ENCODE peak calls at places on chromosomes 13 and 19, in eight cellular contexts. N is fibroblast of lung, M is endodermal cell, T is mammary epithelial cell, E is transverse colon, W is Panc1, R is uterus, L is body of pancreas. B is an unnamed sample.

GRCh38 chr19:12112701-12113100 is 27.4 kb downstream of the ZNF20 start:
- DNase-seq in N (no peak), M (no peak), T (no peak), E (no peak), W (no peak), R (no peak), L (no peak), B (no peak)

GRCh38 chr19:32537626-32538025 is 43.4 kb upstream of the PDCD5 start:
- DNase-seq in N (no peak), M (no peak), T (no peak), E (no peak), W (no peak), R (no peak), L (no peak), B (no peak)

GRCh38 chr13:21453352-21454089 is 5.6 kb downstream of the ZDHHC20 start:
- DNase-seq in N (peak; percentile 77), M (no peak), T (no peak), E (no peak), W (no peak), R (no peak), L (no peak), B (no peak)

GRCh38 chr13:32135655-32136054 is 104.1 kb downstream of the FRY start:
- DNase-seq in N (peak; percentile 40), M (no peak), T (peak; percentile 30), E (no peak), W (no peak), R (no peak), L (no peak), B (no peak)

GRCh38 chr13:49214917-49215376 is 5.2 kb upstream of the MLNR start:
- DNase-seq in N (no peak), M (peak; percentile 78), T (no peak), E (peak; percentile 45), W (no peak), R (no peak), L (peak; percentile 39), B (no peak)

GRCh38 chr19:44746946-44747738 is 1.4 kb upstream of the BCL3 start:
- DNase-seq in N (peak; percentile 96), M (peak; percentile 93), T (peak; percentile 98), E (peak; percentile 97), W (peak; percentile 69), R (peak; percentile 97), L (peak; percentile 92), B (peak; percentile 89)

GRCh38 chr19:20840371-20840770 is 64.3 kb downstream of the ZNF66 start:
- DNase-seq in N (no peak), M (no peak), T (peak; percentile 65), E (no peak), W (no peak), R (no peak), L (no peak), B (no peak)

GRCh38 chr13:92716749-92717148 is 509.9 kb upstream of the GPC6 start:
- DNase-seq in N (peak; percentile 67), M (no peak), T (peak; percentile 2), E (no peak), W (no peak), R (no peak), L (no peak), B (no peak)

GRCh38 chr19:30664358-30665058 is 292.3 kb downstream of the ZNF536 start:
- DNase-seq in N (peak; percentile 24), M (peak; percentile 69), T (peak; percentile 30), E (no peak), W (no peak), R (no peak), L (peak; percentile 91), B (no peak)

GRCh38 chr19:16293133-16294085 is 31.2 kb upstream of the KLF2 start:
- DNase-seq in N (peak; percentile 98), M (no peak), T (no peak), E (peak; percentile 66), W (no peak), R (peak; percentile 93), L (peak; percentile 63), B (peak; percentile 93)

GRCh38 chr19:51607077-51607476 is 23.1 kb downstream of the SIGLEC5 start:
- DNase-seq in N (no peak), M (no peak), T (no peak), E (peak; percentile 66), W (no peak), R (no peak), L (no peak), B (no peak)

GRCh38 chr13:31119966-31120733 is 41.6 kb downstream of the HSPH1 start:
- DNase-seq in N (peak; percentile 28), M (no peak), T (no peak), E (no peak), W (no peak), R (no peak), L (no peak), B (no peak)

GRCh38 chr13:24386816-24387708 is 77.7 kb downstream of the C1QTNF9 start:
- DNase-seq in N (no peak), M (no peak), T (no peak), E (no peak), W (no peak), R (no peak), L (no peak), B (no peak)

GRCh38 chr13:77779461-77780272 is 82.2 kb downstream of the SLAIN1 start:
- DNase-seq in N (peak; percentile 88), M (peak; percentile 60), T (peak; percentile 22), E (peak; percentile 11), W (peak; percentile 8), R (no peak), L (peak; percentile 34), B (no peak)

GRCh38 chr19:55640577-55641375 is at the start of gene ZNF580:
- DNase-seq in N (peak; percentile 80), M (peak; percentile 86), T (peak; percentile 74), E (peak; percentile 68), W (no peak), R (peak; percentile 72), L (peak; percentile 69), B (no peak)

GRCh38 chr19:47749326-47749725 is 4.0 kb downstream of the NOP53 start:
- DNase-seq in N (no peak), M (no peak), T (no peak), E (no peak), W (no peak), R (no peak), L (no peak), B (no peak)

GRCh38 chr13:44052843-44053607 is 173.3 kb downstream of the LACC1 start:
- DNase-seq in N (peak; percentile 53), M (peak; percentile 76), T (no peak), E (peak; percentile 17), W (no peak), R (peak; percentile 39), L (no peak), B (peak; percentile 67)

GRCh38 chr13:19587635-19588300 is 26.4 kb upstream of the TPTE2 start:
- DNase-seq in N (peak; percentile 58), M (peak; percentile 50), T (peak; percentile 35), E (no peak), W (peak; percentile 20), R (no peak), L (peak; percentile 26), B (no peak)

GRCh38 chr19:3201072-3201700 is 15.5 kb downstream of the NCLN start:
- DNase-seq in N (no peak), M (no peak), T (no peak), E (no peak), W (no peak), R (no peak), L (no peak), B (no peak)

GRCh38 chr19:35157431-35157830 is 2.9 kb downstream of the FXYD5 start:
- DNase-seq in N (no peak), M (no peak), T (no peak), E (no peak), W (no peak), R (no peak), L (no peak), B (no peak)

GRCh38 chr13:58574791-58575190 is 943.2 kb downstream of the PCDH17 start:
- DNase-seq in N (no peak), M (no peak), T (no peak), E (no peak), W (no peak), R (no peak), L (no peak), B (no peak)

GRCh38 chr19:8452446-8453123 is 7.8 kb downstream of the HNRNPM start:
- DNase-seq in N (no peak), M (peak; percentile 77), T (no peak), E (no peak), W (no peak), R (no peak), L (peak; percentile 30), B (no peak)

GRCh38 chr19:8449830-8450229 is 5.1 kb downstream of the HNRNPM start:
- DNase-seq in N (no peak), M (peak; percentile 63), T (no peak), E (no peak), W (no peak), R (no peak), L (peak; percentile 57), B (no peak)

GRCh38 chr19:8453616-8454015 is 8.8 kb downstream of the HNRNPM start:
- DNase-seq in N (no peak), M (peak; percentile 44), T (no peak), E (no peak), W (no peak), R (no peak), L (no peak), B (no peak)

GRCh38 chr19:8451885-8452284 is 7.1 kb downstream of the HNRNPM start:
- DNase-seq in N (peak; percentile 48), M (peak; percentile 61), T (peak; percentile 88), E (no peak), W (no peak), R (no peak), L (no peak), B (no peak)

GRCh38 chr19:8451377-8451776 is 6.6 kb downstream of the HNRNPM start:
- DNase-seq in N (no peak), M (peak; percentile 60), T (no peak), E (no peak), W (no peak), R (no peak), L (no peak), B (no peak)
- H3K4me1 ChIP-seq in N (peaks cover 10% of the 10 kb centered on the region), M (peaks cover 11% of the 10 kb centered on the region), T (peaks cover 30% of the 10 kb centered on the region), E (peaks cover 54% of the 10 kb centered on the region), W (peaks cover 61% of the 10 kb centered on the region), R (peaks cover 19% of the 10 kb centered on the region), L (peaks cover 81% of the 10 kb centered on the region), B (peaks cover 3% of the 10 kb centered on the region)

GRCh38 chr19:4720037-4720700 is 3.5 kb downstream of the DPP9 start:
- DNase-seq in N (no peak), M (no peak), T (no peak), E (no peak), W (no peak), R (no peak), L (no peak), B (no peak)
- H3K36me3 ChIP-seq in N (peaks cover 35% of the 10 kb centered on the region), M (peaks cover 55% of the 10 kb centered on the region), T (peaks cover 21% of the 10 kb centered on the region), E (peaks cover 6% of the 10 kb centered on the region), W (peaks cover 7% of the 10 kb centered on the region), R (no peaks in the 10 kb centered on the region), L (peaks cover 10% of the 10 kb centered on the region), B (peaks cover 41% of the 10 kb centered on the region)

DNA sequence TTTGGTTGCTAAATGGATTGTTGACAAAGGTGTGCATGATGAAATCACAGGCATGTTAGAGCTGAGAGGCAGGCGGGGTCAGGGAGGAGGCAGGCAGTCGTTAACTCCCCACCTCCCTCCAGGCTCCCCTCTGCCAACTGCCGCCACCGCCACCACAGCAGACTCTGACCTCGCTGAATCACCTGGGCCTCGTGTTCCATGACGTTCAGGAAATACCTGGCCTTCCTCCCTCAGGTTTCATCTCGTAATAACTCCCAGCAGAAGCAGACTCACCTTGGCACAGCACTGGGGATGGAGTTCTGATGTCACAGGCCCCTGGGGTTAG is 198.5 kb downstream of the KATNAL1 start:
- DNase-seq in N (no peak), M (no peak), T (peak; percentile 98), E (peak; percentile 93), W (no peak), R (no peak), L (peak; percentile 81), B (no peak)
- TF ChIP-seq CTCF in N (no peak), M (no peak), T (no peak), E (no peak), W (no peak), R (no peak), L (no peak), B (no peak)

GRCh38 chr19:52988506-52988905 is 25.2 kb upstream of the ERVV-1 start:
- DNase-seq in N (no peak), M (no peak), T (no peak), E (no peak), W (no peak), R (no peak), L (no peak), B (no peak)
- H3K4me1 ChIP-seq in N (no peaks in the 10 kb centered on the region), M (no peaks in the 10 kb centered on the region), T (peaks cover 8% of the 10 kb centered on the region), E (peaks cover 5% of the 10 kb centered on the region), W (peaks cover 13% of the 10 kb centered on the region), R (no peaks in the 10 kb centered on the region), L (peaks cover 14% of the 10 kb centered on the region), B (peaks cover 8% of the 10 kb centered on the region)